ENCODE peak calls at places on chromosomes 3 and 15, in five cellular contexts. M is NCI-H1105 treated with DMSO at 0.1 percent for 48 hours, O is AG20443, D is NCI-H2171 treated with DMSO at 0.1 percent for 48 hours, R is MV-4-11. I is an unnamed sample.

GRCh38 chr3:185250247-185250646 is 3.6 kb downstream of the EHHADH start:
- DNase-seq in M (no peak), R (no peak), D (no peak), O (peak), I (no peak)

GRCh38 chr3:143731304-143731703 is 117.0 kb downstream of the SLC9A9 start:
- DNase-seq in O (no peak), M (no peak), D (no peak), R (no peak), I (peak)

GRCh38 chr3:53807117-53807521 is 39.1 kb downstream of the CHDH start:
- DNase-seq in R (no peak), D (no peak), M (no peak), O (no peak), I (no peak)

GRCh38 chr3:50885491-50885890 is 210.8 kb downstream of the DOCK3 start:
- DNase-seq in D (no peak), M (no peak), R (no peak), O (no peak), I (no peak)

GRCh38 chr15:86433983-86434382 is 354.3 kb downstream of the AGBL1 start:
- DNase-seq in M (no peak), D (no peak), O (no peak), R (no peak), I (no peak)

GRCh38 chr3:113575191-113575590 is 42.8 kb downstream of the SIDT1 start:
- DNase-seq in M (no peak), D (no peak), O (no peak), R (no peak), I (peak)

GRCh38 chr15:85421116-85421925 is 40.9 kb downstream of the AKAP13 start:
- DNase-seq in O (peak), R (no peak), D (no peak), M (no peak), I (no peak)

GRCh38 chr3:11678735-11679134 is 35.0 kb upstream of the VGLL4 start:
- DNase-seq in D (no peak), R (no peak), M (no peak), O (no peak), I (no peak)

GRCh38 chr3:184786271-184787010 is 25.5 kb upstream of the VPS8 start:
- DNase-seq in O (peak), M (no peak), R (peak), D (no peak), I (no peak)

GRCh38 chr3:138440137-138440536 is 5.7 kb downstream of the ESYT3 start:
- DNase-seq in R (peak), D (no peak), O (no peak), M (peak), I (no peak)

GRCh38 chr3:151660890-151661289 is 72.8 kb upstream of the AADACL2 start:
- DNase-seq in M (no peak), O (no peak), D (no peak), R (no peak), I (no peak)

GRCh38 chr3:72334681-72335457 is 513.4 kb downstream of the SHQ1 start:
- DNase-seq in O (no peak), M (no peak), D (no peak), R (no peak), I (peak)

GRCh38 chr3:45387171-45387570 is 1.2 kb upstream of the LARS2 start:
- DNase-seq in O (no peak), R (no peak), M (no peak), D (no peak), I (no peak)

GRCh38 chr15:100602822-100603393 is 519 bp downstream of the ASB7 start:
- DNase-seq in M (no peak), D (no peak), O (peak), R (peak), I (no peak)

GRCh38 chr15:77753238-77753873 is 120.6 kb upstream of the LINGO1 start:
- DNase-seq in M (no peak), O (peak), R (no peak), D (no peak), I (no peak)

GRCh38 chr3:63232764-63233396 is 45.2 kb upstream of the SYNPR start:
- DNase-seq in O (peak), D (peak), M (peak), R (no peak), I (no peak)

GRCh38 chr15:90881181-90881977 is 2.9 kb upstream of the FES start:
- DNase-seq in O (no peak), D (no peak), R (no peak), M (no peak), I (no peak)

GRCh38 chr3:14549256-14549931 is 9.3 kb upstream of the GRIP2 start:
- DNase-seq in D (no peak), M (no peak), O (peak), R (no peak), I (no peak)

GRCh38 chr15:73994912-73995622 is 551 bp downstream of the PML start:
- DNase-seq in R (no peak), M (no peak), D (no peak), O (peak), I (no peak)

GRCh38 chr15:40038267-40038653 is 721 bp downstream of the SRP14 start:
- DNase-seq in M (no peak), O (peak), D (no peak), R (no peak), I (no peak)

GRCh38 chr3:128878556-128879124 is 780 bp upstream of the ACAD9 start:
- DNase-seq in R (peak), D (peak), M (peak), O (peak), I (peak)

GRCh38 chr3:12974819-12975218 is 98.4 kb downstream of the IQSEC1 start:
- DNase-seq in R (no peak), D (no peak), O (no peak), M (no peak), I (no peak)

GRCh38 chr15:22827125-22827524 is 11.3 kb upstream of the NIPA2 start:
- DNase-seq in D (no peak), O (no peak), M (no peak), R (no peak), I (no peak)

GRCh38 chr3:53130179-53131135 is at the start of gene RFT1:
- DNase-seq in D (peak), R (peak), O (peak), M (peak), I (peak)

GRCh38 chr3:46228259-46229222 is 13.7 kb upstream of the CCR3 start:
- DNase-seq in R (peak), O (peak), D (no peak), M (no peak), I (no peak)

GRCh38 chr3:8301977-8302589 is 199.5 kb upstream of the LMCD1 start:
- DNase-seq in M (peak), R (peak), O (peak), D (peak), I (no peak)

GRCh38 chr3:15071699-15072098 is 6.6 kb upstream of the MRPS25 start:
- DNase-seq in O (no peak), M (no peak), D (no peak), R (peak), I (no peak)

GRCh38 chr3:182248349-182248880 is 536.7 kb downstream of the SOX2 start:
- DNase-seq in M (no peak), O (no peak), D (no peak), R (no peak), I (no peak)

GRCh38 chr3:187520027-187520945 is 149.9 kb downstream of the SST start:
- DNase-seq in R (no peak), O (peak), D (no peak), M (no peak), I (no peak)

GRCh38 chr3:126053949-126054569 is 29.9 kb downstream of the SLC41A3 start:
- DNase-seq in D (no peak), M (no peak), O (no peak), R (no peak), I (no peak)

GRCh38 chr15:83816124-83816883 is 162.4 kb downstream of the ADAMTSL3 start:
- DNase-seq in M (no peak), O (no peak), D (no peak), R (no peak), I (no peak)

GRCh38 chr15:100802421-100803157 is 77.0 kb upstream of the ALDH1A3 start:
- DNase-seq in D (no peak), R (no peak), O (no peak), M (no peak), I (no peak)

GRCh38 chr3:157333551-157333991 is 103.1 kb upstream of the PTX3 start:
- DNase-seq in O (peak), R (no peak), D (no peak), M (no peak), I (no peak)

GRCh38 chr15:61749169-61749568 is 311.1 kb downstream of the VPS13C start:
- DNase-seq in R (no peak), O (no peak), D (no peak), M (no peak), I (no peak)

GRCh38 chr3:46702246-46703012 is 1.2 kb downstream of the TMIE start:
- DNase-seq in R (no peak), O (no peak), M (no peak), D (no peak), I (no peak)

GRCh38 chr3:184320099-184320445 is 5.7 kb downstream of the EIF4G1 start:
- DNase-seq in M (peak), D (peak), O (peak), R (peak), I (peak)

GRCh38 chr3:150447631-150448465 is 39.8 kb downstream of the TSC22D2 start:
- DNase-seq in R (no peak), O (no peak), D (no peak), M (no peak), I (no peak)

GRCh38 chr15:48479751-48480150 is 148.5 kb downstream of the DUT start:
- DNase-seq in M (no peak), R (no peak), O (no peak), D (no peak), I (no peak)

I was measured in NCI-H446 treated with DMSO at 0.1 percent for 48 hours.